ENCODE peak calls at places on chromosomes 12 and 14, in seven cellular contexts. One of them, this sample, is unnamed.

GRCh38 chr12:117193903-117194302 is 3.6 kb upstream of the FBXO21 start:
- DNase-seq in EL: no peak
- DNase-seq in NCI-H2029: no peak
- DNase-seq in ELR: no peak
- DNase-seq in myocyte: no peak
- DNase-seq in thoracic aorta: no peak
- DNase-seq in nucleus accumbens: no peak
- DNase-seq in this sample: no peak

GRCh38 chr12:53205747-53206146 is 1.3 kb downstream of the ITGB7 start:
- DNase-seq in EL: peak; percentile 86
- DNase-seq in NCI-H2029: no peak
- DNase-seq in ELR: peak; percentile 92
- DNase-seq in myocyte: peak; percentile 96
- DNase-seq in thoracic aorta: no peak
- DNase-seq in nucleus accumbens: no peak
- DNase-seq in this sample: peak; percentile 89

GRCh38 chr12:56529656-56530055 is 8.0 kb downstream of the RBMS2 start:
- DNase-seq in EL: no peak
- DNase-seq in NCI-H2029: no peak
- DNase-seq in ELR: no peak
- DNase-seq in myocyte: no peak
- DNase-seq in thoracic aorta: no peak
- DNase-seq in nucleus accumbens: no peak
- DNase-seq in this sample: no peak

GRCh38 chr14:57136669-57137068 is 132.0 kb downstream of the EXOC5 start:
- DNase-seq in EL: no peak
- DNase-seq in NCI-H2029: peak; percentile 91
- DNase-seq in ELR: no peak
- DNase-seq in myocyte: peak; percentile 85
- DNase-seq in thoracic aorta: no peak
- DNase-seq in nucleus accumbens: peak; percentile 10
- DNase-seq in this sample: no peak

GRCh38 chr12:32272465-32272864 is 126.9 kb upstream of the FGD4 start:
- DNase-seq in EL: no peak
- DNase-seq in NCI-H2029: no peak
- DNase-seq in ELR: no peak
- DNase-seq in myocyte: no peak
- DNase-seq in thoracic aorta: no peak
- DNase-seq in nucleus accumbens: no peak
- DNase-seq in this sample: no peak

GRCh38 chr12:131598717-131599116 is 112.2 kb upstream of the SFSWAP start:
- DNase-seq in EL: no peak
- DNase-seq in NCI-H2029: no peak
- DNase-seq in ELR: no peak
- DNase-seq in myocyte: no peak
- DNase-seq in thoracic aorta: no peak
- DNase-seq in nucleus accumbens: no peak
- DNase-seq in this sample: no peak

GRCh38 chr14:32623300-32624093 is 294.4 kb downstream of the AKAP6 start:
- DNase-seq in EL: peak; percentile 64
- DNase-seq in NCI-H2029: no peak
- DNase-seq in ELR: peak; percentile 73
- DNase-seq in myocyte: peak; percentile 25
- DNase-seq in thoracic aorta: no peak
- DNase-seq in nucleus accumbens: no peak
- DNase-seq in this sample: peak; percentile 19

GRCh38 chr14:56886471-56887062 is 76.3 kb upstream of the OTX2 start:
- DNase-seq in EL: no peak
- DNase-seq in NCI-H2029: no peak
- DNase-seq in ELR: no peak
- DNase-seq in myocyte: no peak
- DNase-seq in thoracic aorta: no peak
- DNase-seq in nucleus accumbens: no peak
- DNase-seq in this sample: no peak

GRCh38 chr12:95790025-95790911 is at the start of gene NTN4:
- DNase-seq in EL: peak; percentile 68
- DNase-seq in NCI-H2029: peak; percentile 34
- DNase-seq in ELR: peak; percentile 64
- DNase-seq in myocyte: peak; percentile 51
- DNase-seq in thoracic aorta: no peak
- DNase-seq in nucleus accumbens: no peak
- DNase-seq in this sample: peak; percentile 24

GRCh38 chr12:113853491-113853890 is 112.6 kb downstream of the RBM19 start:
- DNase-seq in EL: no peak
- DNase-seq in NCI-H2029: peak; percentile 90
- DNase-seq in ELR: no peak
- DNase-seq in myocyte: no peak
- DNase-seq in thoracic aorta: no peak
- DNase-seq in nucleus accumbens: no peak
- DNase-seq in this sample: no peak

GRCh38 chr12:50222275-50222783 is 55.2 kb upstream of the CERS5 start:
- DNase-seq in EL: peak; percentile 94
- DNase-seq in NCI-H2029: peak; percentile 74
- DNase-seq in ELR: peak; percentile 94
- DNase-seq in myocyte: peak; percentile 90
- DNase-seq in thoracic aorta: peak; percentile 28
- DNase-seq in nucleus accumbens: peak; percentile 25
- DNase-seq in this sample: peak; percentile 95

GRCh38 chr12:105445261-105446015 is 114.9 kb downstream of the C12orf75 start:
- DNase-seq in EL: peak; percentile 75
- DNase-seq in NCI-H2029: no peak
- DNase-seq in ELR: peak; percentile 41
- DNase-seq in myocyte: peak; percentile 53
- DNase-seq in thoracic aorta: no peak
- DNase-seq in nucleus accumbens: no peak
- DNase-seq in this sample: peak; percentile 31

GRCh38 chr12:120873231-120873630 is 30.9 kb downstream of the SPPL3 start:
- DNase-seq in EL: no peak
- DNase-seq in NCI-H2029: no peak
- DNase-seq in ELR: no peak
- DNase-seq in myocyte: no peak
- DNase-seq in thoracic aorta: no peak
- DNase-seq in nucleus accumbens: no peak
- DNase-seq in this sample: no peak

GRCh38 chr14:44149597-44149996 is 357.5 kb downstream of the FSCB start:
- DNase-seq in EL: no peak
- DNase-seq in NCI-H2029: peak; percentile 43
- DNase-seq in ELR: peak; percentile 21
- DNase-seq in myocyte: no peak
- DNase-seq in thoracic aorta: no peak
- DNase-seq in nucleus accumbens: no peak
- DNase-seq in this sample: no peak